ENCODE peak calls at places on chromosome 13, in six cellular contexts. J, M, S, O, L and F are unnamed samples.

GRCh38 chr13:29861694-29862110 is 11.3 kb upstream of the UBL3 start:
- DNase-seq in J (no peak), M (no peak), S (no peak), O (no peak), L (no peak), F (no peak)

GRCh38 chr13:61905054-61905453 is 489.4 kb upstream of the PCDH20 start:
- DNase-seq in J (no peak), M (no peak), S (no peak), O (no peak), L (no peak), F (no peak)

GRCh38 chr13:50125556-50126377 is 110.5 kb downstream of the KCNRG start:
- DNase-seq in J (peak), M (peak), S (peak), O (peak), L (peak), F (peak)

GRCh38 chr13:113623491-113624234 is 34.3 kb downstream of the ATP4B start:
- DNase-seq in J (no peak), M (no peak), S (no peak), O (no peak), L (no peak), F (peak)

GRCh38 chr13:28347456-28348371 is 147.2 kb downstream of the FLT1 start:
- DNase-seq in J (no peak), M (no peak), S (no peak), O (no peak), L (no peak), F (no peak)

GRCh38 chr13:114296448-114296847 is 15.0 kb downstream of the UPF3A start:
- DNase-seq in J (no peak), M (no peak), S (no peak), O (no peak), L (no peak), F (no peak)

GRCh38 chr13:79497852-79498251 is 16.9 kb downstream of the NDFIP2 start:
- DNase-seq in J (no peak), M (no peak), S (no peak), O (no peak), L (no peak), F (no peak)

GRCh38 chr13:27446986-27447583 is 3.3 kb downstream of the MTIF3 start:
- DNase-seq in J (no peak), M (no peak), S (no peak), O (no peak), L (no peak), F (no peak)

GRCh38 chr13:93726173-93727019 is 499.8 kb downstream of the GPC6 start:
- DNase-seq in J (no peak), M (no peak), S (no peak), O (no peak), L (no peak), F (no peak)

GRCh38 chr13:43307221-43307920 is 284.0 kb downstream of the DNAJC15 start:
- DNase-seq in J (no peak), M (no peak), S (no peak), O (no peak), L (no peak), F (no peak)

GRCh38 chr13:23695711-23696512 is 125.7 kb downstream of the TNFRSF19 start:
- DNase-seq in J (peak), M (no peak), S (peak), O (no peak), L (no peak), F (no peak)

GRCh38 chr13:44470623-44471562 is 97.3 kb downstream of the SERP2 start:
- DNase-seq in J (no peak), M (no peak), S (no peak), O (no peak), L (no peak), F (no peak)

GRCh38 chr13:53200498-53201453 is 172.2 kb downstream of the OLFM4 start:
- DNase-seq in J (peak), M (no peak), S (peak), O (no peak), L (peak), F (peak)

GRCh38 chr13:101917833-101918755 is 465.6 kb downstream of the ITGBL1 start:
- DNase-seq in J (peak), M (no peak), S (no peak), O (no peak), L (no peak), F (no peak)

GRCh38 chr13:114112826-114113322 is 19.5 kb downstream of the RASA3 start:
- DNase-seq in J (no peak), M (no peak), S (peak), O (peak), L (no peak), F (peak)

GRCh38 chr13:64553411-64554129 is 2676.6 kb downstream of the PCDH9 start:
- DNase-seq in J (no peak), M (no peak), S (no peak), O (no peak), L (no peak), F (no peak)

GRCh38 chr13:31699650-31700049 is 39.7 kb upstream of the RXFP2 start:
- DNase-seq in J (peak), M (no peak), S (no peak), O (no peak), L (peak), F (no peak)

GRCh38 chr13:88303605-88304004 is 632.4 kb downstream of the SLITRK5 start:
- DNase-seq in J (no peak), M (no peak), S (no peak), O (no peak), L (no peak), F (no peak)

GRCh38 chr13:27219611-27220010 is 31.7 kb upstream of the RPL21 start:
- DNase-seq in J (no peak), M (no peak), S (no peak), O (no peak), L (no peak), F (no peak)

GRCh38 chr13:109712187-109712601 is 74.2 kb downstream of the IRS2 start:
- DNase-seq in J (no peak), M (no peak), S (no peak), O (no peak), L (no peak), F (no peak)

GRCh38 chr13:74287672-74288169 is 153.5 kb upstream of the KLF12 start:
- DNase-seq in J (peak), M (no peak), S (peak), O (peak), L (peak), F (no peak)

GRCh38 chr13:40402931-40403412 is 263.5 kb downstream of the FOXO1 start:
- DNase-seq in J (no peak), M (peak), S (no peak), O (no peak), L (no peak), F (no peak)

GRCh38 chr13:27822873-27823311 is 30.6 kb downstream of the GSX1 start:
- DNase-seq in J (no peak), M (no peak), S (no peak), O (no peak), L (no peak), F (no peak)

GRCh38 chr13:108214511-108215383 is 589 bp downstream of the LIG4 start:
- DNase-seq in J (peak), M (no peak), S (peak), O (no peak), L (peak), F (peak)

GRCh38 chr13:41650706-41651105 is 193.4 kb downstream of the RGCC start:
- DNase-seq in J (no peak), M (no peak), S (no peak), O (no peak), L (no peak), F (no peak)

GRCh38 chr13:24680258-24680920 is at the start of gene ATP12A:
- DNase-seq in J (peak), M (no peak), S (no peak), O (no peak), L (peak), F (no peak)

GRCh38 chr13:59960683-59961082 is 203.0 kb downstream of the DIAPH3 start:
- DNase-seq in J (no peak), M (no peak), S (no peak), O (no peak), L (no peak), F (no peak)

GRCh38 chr13:36801035-36801434 is 18.0 kb upstream of the RFXAP start:
- DNase-seq in J (no peak), M (no peak), S (no peak), O (no peak), L (no peak), F (no peak)

GRCh38 chr13:50838031-50838430 is 5.5 kb downstream of the DLEU7 start:
- DNase-seq in J (no peak), M (no peak), S (no peak), O (no peak), L (no peak), F (no peak)

GRCh38 chr13:109700176-109700575 is 86.2 kb downstream of the IRS2 start:
- DNase-seq in J (no peak), M (no peak), S (peak), O (no peak), L (peak), F (no peak)

GRCh38 chr13:75960538-75960994 is 324.4 kb downstream of the LMO7 start:
- DNase-seq in J (no peak), M (no peak), S (no peak), O (no peak), L (no peak), F (no peak)

GRCh38 chr13:74771964-74772363 is 637.8 kb upstream of the KLF12 start:
- DNase-seq in J (no peak), M (no peak), S (no peak), O (no peak), L (no peak), F (no peak)

GRCh38 chr13:40565282-40566148 is 100.9 kb downstream of the FOXO1 start:
- DNase-seq in J (no peak), M (no peak), S (no peak), O (no peak), L (no peak), F (no peak)

GRCh38 chr13:48236528-48237353 is 3.7 kb downstream of the ITM2B start:
- DNase-seq in J (no peak), M (no peak), S (no peak), O (no peak), L (no peak), F (no peak)

GRCh38 chr13:29810898-29811297 is 39.5 kb downstream of the UBL3 start:
- DNase-seq in J (no peak), M (no peak), S (no peak), O (no peak), L (no peak), F (no peak)

GRCh38 chr13:53310786-53311185 is 282.2 kb downstream of the OLFM4 start:
- DNase-seq in J (no peak), M (no peak), S (no peak), O (no peak), L (no peak), F (no peak)

DNA sequence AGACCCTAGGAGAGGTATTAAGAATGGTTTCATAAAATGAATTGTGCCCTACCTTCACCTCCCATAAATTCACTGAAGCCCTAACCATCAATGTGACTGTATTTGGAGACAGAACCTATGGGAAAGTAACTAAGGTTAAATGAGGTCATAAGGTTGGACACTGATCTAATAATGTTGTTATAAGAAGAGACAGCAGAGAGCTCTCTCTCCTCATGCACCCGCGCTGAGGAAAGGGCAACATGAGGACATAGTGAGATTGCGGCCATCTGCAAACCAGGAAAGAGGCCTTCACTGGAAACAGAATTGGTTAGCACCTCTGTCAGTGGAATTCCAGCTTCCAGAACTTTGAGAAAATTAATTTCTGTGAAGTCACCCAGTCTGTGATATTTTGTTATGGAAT is 1396.1 kb upstream of the MIR17HG start:
- DNase-seq in J (no peak), M (no peak), S (no peak), O (no peak), L (no peak), F (no peak)
- TF ChIP-seq CTCF in J (no peak), M (no peak), S (no peak), O (no peak), L (no peak), F (peak)

GRCh38 chr13:100773429-100773828 is 98.8 kb upstream of the TMTC4 start:
- DNase-seq in J (no peak), M (no peak), S (no peak), O (no peak), L (no peak), F (no peak)
- TF ChIP-seq CTCF in J (no peak), M (no peak), S (no peak), O (no peak), L (no peak), F (no peak)

GRCh38 chr13:71240906-71241305 is 626.1 kb downstream of the DACH1 start:
- DNase-seq in J (no peak), M (no peak), S (no peak), O (no peak), L (no peak), F (no peak)
- TF ChIP-seq CTCF in J (peak), M (no peak), S (peak), O (no peak), L (no peak), F (peak)

DNA sequence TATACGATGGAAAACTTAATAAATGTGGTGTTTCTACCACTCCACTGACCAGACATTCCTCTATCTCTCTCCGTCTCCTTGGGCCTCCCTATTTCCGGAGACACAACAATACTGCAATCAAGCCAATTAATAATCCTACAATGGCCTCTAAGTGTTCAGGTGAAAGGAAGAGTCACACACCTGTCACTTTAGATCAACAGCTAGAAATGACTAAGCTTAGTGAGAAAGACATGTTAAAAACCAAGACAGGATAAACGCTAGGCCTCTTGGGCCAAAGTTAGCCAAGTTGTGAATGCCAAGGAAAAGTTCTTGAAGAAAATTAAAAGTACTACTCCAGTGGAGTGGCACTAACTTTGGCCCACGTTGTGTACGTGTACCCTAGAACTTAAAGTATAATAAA is 22.5 kb downstream of the ZDHHC20 start:
- DNase-seq in J (no peak), M (no peak), S (no peak), O (no peak), L (no peak), F (no peak)
- TF ChIP-seq CTCF in J (no peak), M (no peak), S (no peak), O (no peak), L (no peak), F (no peak)

GRCh38 chr13:111029957-111030609 is 85.0 kb upstream of the ARHGEF7 start:
- DNase-seq in J (no peak), M (no peak), S (no peak), O (no peak), L (no peak), F (no peak)

GRCh38 chr13:111031531-111031961 is 83.6 kb upstream of the ARHGEF7 start:
- DNase-seq in J (no peak), M (no peak), S (no peak), O (no peak), L (no peak), F (no peak)

GRCh38 chr13:111022886-111023285 is 92.2 kb upstream of the ARHGEF7 start:
- DNase-seq in J (no peak), M (no peak), S (no peak), O (no peak), L (no peak), F (no peak)

GRCh38 chr13:111025310-111025709 is 89.8 kb upstream of the ARHGEF7 start:
- DNase-seq in J (no peak), M (no peak), S (no peak), O (no peak), L (no peak), F (no peak)

DNA sequence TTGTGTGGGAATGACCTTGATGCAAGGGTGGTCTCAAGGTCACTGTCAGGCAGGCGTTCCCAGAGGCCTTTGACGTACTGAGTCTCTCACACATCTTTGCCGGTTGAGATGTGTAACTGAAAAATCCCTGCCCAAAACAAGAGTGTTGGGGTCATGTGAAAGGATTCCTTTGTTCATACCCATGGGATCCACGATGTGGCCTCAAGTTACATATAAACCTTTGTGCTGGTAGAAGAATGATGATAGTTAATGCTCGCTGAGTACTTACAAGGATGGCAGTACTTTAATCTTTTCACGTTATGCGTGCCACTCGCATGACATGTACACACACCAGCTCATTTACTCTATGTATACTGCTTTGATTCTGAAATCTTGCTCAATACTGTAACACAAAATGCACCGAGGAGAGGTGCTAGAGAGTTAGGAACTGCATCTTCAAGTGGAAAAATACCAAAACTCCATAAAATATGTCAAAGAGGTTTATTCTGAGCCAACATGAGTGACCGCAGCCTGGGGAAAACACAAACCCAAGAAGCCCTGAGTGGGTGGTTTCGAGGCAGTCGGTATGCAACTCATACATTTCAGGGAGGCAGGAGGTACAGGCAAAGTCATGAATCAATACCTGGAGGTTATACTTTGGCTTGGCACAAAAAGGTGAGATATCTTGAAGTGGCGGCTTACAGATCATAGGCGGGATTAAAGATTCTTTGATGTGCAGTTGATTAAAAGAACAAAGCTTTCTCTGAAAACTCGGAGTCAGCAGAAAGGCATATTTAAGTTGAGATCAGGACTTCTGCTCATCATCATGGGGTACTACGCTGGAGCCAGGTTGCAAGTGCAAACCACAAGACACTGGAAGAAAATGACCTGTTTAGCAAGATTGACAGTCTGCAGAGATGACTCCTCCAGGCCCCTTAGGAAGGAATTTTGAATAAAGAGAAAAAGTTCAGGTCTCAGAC is 87.3 kb upstream of the ARHGEF7 start:
- DNase-seq in J (no peak), M (no peak), S (no peak), O (no peak), L (no peak), F (no peak)
- TF ChIP-seq CTCF in J (no peak), M (no peak), S (no peak), O (no peak), L (no peak), F (no peak)

GRCh38 chr13:65990684-65991083 is 1239.5 kb downstream of the PCDH9 start:
- DNase-seq in J (no peak), M (no peak), S (no peak), O (no peak), L (no peak), F (no peak)

DNA sequence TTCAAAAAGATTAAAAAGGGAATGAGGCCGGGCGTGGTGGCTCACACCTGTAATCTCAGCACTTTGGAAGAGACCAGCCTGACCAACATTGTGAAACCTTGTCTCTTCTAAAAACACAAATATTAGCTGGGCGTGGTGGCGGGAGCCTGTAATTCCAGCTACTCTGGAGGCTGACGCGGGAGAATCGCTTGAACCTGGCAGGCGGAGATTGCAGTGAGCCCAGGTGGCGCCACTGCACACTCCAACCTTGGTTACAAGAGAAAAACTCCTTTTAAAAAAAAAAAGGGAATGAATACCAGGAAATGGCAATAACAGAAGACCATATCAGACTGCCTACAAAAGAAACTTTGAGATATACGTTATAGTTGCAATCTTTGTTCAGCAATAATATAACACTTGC is 1244.5 kb downstream of the PCDH9 start:
- DNase-seq in J (peak), M (no peak), S (no peak), O (no peak), L (peak), F (no peak)
- TF ChIP-seq CTCF in J (peak), M (no peak), S (no peak), O (no peak), L (no peak), F (peak)

DNA sequence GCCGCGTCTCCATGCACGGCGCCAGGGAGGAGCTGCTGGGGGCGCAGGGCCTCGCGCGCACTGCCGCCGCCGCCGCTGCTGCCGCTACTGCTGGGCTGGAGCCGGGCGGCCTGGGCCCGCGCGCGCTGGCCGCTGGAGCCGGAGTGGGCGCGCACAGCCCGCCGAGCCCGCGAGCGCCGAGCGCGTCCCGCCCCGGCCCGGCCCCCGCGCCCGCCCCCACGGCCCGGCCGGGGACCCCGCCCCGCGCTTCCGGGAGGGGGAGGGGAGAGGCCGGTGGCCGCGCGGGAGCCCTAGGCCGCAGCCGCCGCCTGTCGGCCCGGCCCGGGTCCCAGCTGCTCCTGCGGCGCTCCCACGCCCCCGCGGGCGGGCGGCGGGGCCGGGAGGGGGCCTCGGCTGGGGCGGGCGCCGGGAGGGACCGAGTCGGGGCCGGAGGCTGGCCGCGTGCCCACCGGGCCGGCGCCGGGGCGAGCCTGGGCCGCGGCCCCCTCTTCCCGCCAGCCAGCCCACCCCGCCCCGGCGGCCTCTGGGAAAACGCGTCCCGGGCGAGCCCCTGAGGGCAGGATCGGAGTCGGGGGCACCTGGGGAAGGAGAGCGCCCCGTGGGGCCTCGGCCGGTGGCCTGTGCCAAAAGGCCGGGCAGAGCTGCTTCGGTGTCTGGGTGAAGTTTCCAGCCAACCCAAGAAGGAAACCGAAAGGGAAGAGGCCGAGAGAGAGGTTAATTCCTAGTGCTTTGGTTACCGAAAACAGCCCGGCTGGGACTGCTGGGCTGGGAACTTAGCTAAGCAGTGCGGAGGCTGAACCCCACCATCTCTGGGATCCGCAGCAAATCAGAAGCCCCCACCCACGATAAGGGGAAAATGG is at the start of gene STK24:
- DNase-seq in J (peak), M (no peak), S (peak), O (peak), L (peak), F (no peak)
- TF ChIP-seq CTCF in J (no peak), M (no peak), S (no peak), O (no peak), L (no peak), F (no peak)